ENCODE peak calls at places on chromosomes 7 and 10, in six cellular contexts. S is neural crest cell, J is Caco-2, K is astrocyte of the cerebellum, M is fibroblast of pulmonary artery, F is dorsolateral prefrontal cortex. C is an unnamed sample.

GRCh38 chr7:111126987-111127386 is 36.1 kb downstream of the LRRN3 start:
- DNase-seq in S (no peak), J (no peak), K (no peak), M (peak), F (no peak), C (no peak)

GRCh38 chr10:122878799-122879338 is 512 bp downstream of the FAM24B start:
- DNase-seq in S (no peak), J (no peak), K (no peak), M (peak), F (no peak), C (no peak)

GRCh38 chr7:44373418-44373740 is 48.0 kb upstream of the CAMK2B start:
- DNase-seq in S (no peak), J (no peak), K (no peak), M (no peak), F (no peak), C (no peak)

GRCh38 chr7:116441534-116441933 is 58.0 kb upstream of the CAV2 start:
- DNase-seq in S (no peak), J (no peak), K (no peak), M (peak), F (no peak), C (no peak)

GRCh38 chr10:62812672-62813439 is 3.3 kb downstream of the EGR2 start:
- DNase-seq in S (no peak), J (no peak), K (no peak), M (no peak), F (no peak), C (no peak)

GRCh38 chr10:75803816-75804576 is 372.6 kb downstream of the LRMDA start:
- DNase-seq in S (no peak), J (no peak), K (no peak), M (no peak), F (no peak), C (no peak)

GRCh38 chr10:122181901-122182799 is 88.9 kb upstream of the BTBD16 start:
- DNase-seq in S (no peak), J (no peak), K (peak), M (no peak), F (no peak), C (no peak)

GRCh38 chr7:101185258-101185839 is 5.3 kb upstream of the NAT16 start:
- DNase-seq in S (no peak), J (no peak), K (no peak), M (no peak), F (no peak), C (no peak)

GRCh38 chr7:38229386-38229785 is 44.0 kb downstream of the TARP start:
- DNase-seq in S (no peak), J (no peak), K (peak), M (peak), F (no peak), C (no peak)

GRCh38 chr7:28423919-28424514 is 11.7 kb downstream of the CREB5 start:
- DNase-seq in S (no peak), J (no peak), K (no peak), M (no peak), F (no peak), C (no peak)

GRCh38 chr10:27542812-27543211 is 38.7 kb downstream of the RAB18 start:
- DNase-seq in S (no peak), J (no peak), K (no peak), M (peak), F (no peak), C (no peak)

GRCh38 chr10:121155742-121156141 is 304.6 kb downstream of the WDR11 start:
- DNase-seq in S (no peak), J (no peak), K (no peak), M (no peak), F (no peak), C (no peak)

GRCh38 chr7:74097937-74098614 is 14.5 kb downstream of the LIMK1 start:
- DNase-seq in S (no peak), J (no peak), K (peak), M (peak), F (no peak), C (no peak)

GRCh38 chr7:5481241-5482019 is 57.8 kb upstream of the TNRC18 start:
- DNase-seq in S (no peak), J (no peak), K (no peak), M (no peak), F (no peak), C (no peak)

GRCh38 chr7:128197586-128197985 is 43.5 kb upstream of the LEP start:
- DNase-seq in S (no peak), J (no peak), K (no peak), M (no peak), F (no peak), C (no peak)

GRCh38 chr10:132961-133898 is 2.0 kb upstream of the ZMYND11 start:
- DNase-seq in S (no peak), J (peak), K (peak), M (peak), F (no peak), C (no peak)

GRCh38 chr7:2632717-2633537 is 1.1 kb downstream of the TTYH3 start:
- DNase-seq in S (no peak), J (no peak), K (no peak), M (peak), F (no peak), C (no peak)

GRCh38 chr10:122435212-122435827 is 19.1 kb upstream of the ARMS2 start:
- DNase-seq in S (no peak), J (peak), K (peak), M (peak), F (no peak), C (no peak)

GRCh38 chr10:109899578-109900355 is 23.5 kb downstream of the XPNPEP1 start:
- DNase-seq in S (no peak), J (no peak), K (no peak), M (peak), F (no peak), C (no peak)

GRCh38 chr7:82805527-82805960 is 357.1 kb downstream of the PCLO start:
- DNase-seq in S (no peak), J (no peak), K (peak), M (peak), F (no peak), C (no peak)

C was measured in CD8-positive, alpha-beta memory T cell.